ENCODE peak calls at places on chromosome 19, in four cellular contexts. R is left ventricle myocardium inferior, H is A549, T is AG04450. Z is an unnamed sample.

GRCh38 chr19:51402117-51402516 is 11.7 kb upstream of the C19orf84 start:
- DNase-seq in R (no peak), H (no peak), T (no peak), Z (no peak)

GRCh38 chr19:24101459-24102122 is 14.6 kb downstream of the ZNF254 start:
- DNase-seq in R (no peak), H (no peak), T (no peak), Z (no peak)

GRCh38 chr19:5170329-5170745 is 170.3 kb downstream of the PTPRS start:
- DNase-seq in R (no peak), H (peak; percentile 37), T (no peak), Z (peak; percentile 76)

GRCh38 chr19:48588670-48589399 is 17.7 kb upstream of the SPACA4 start:
- DNase-seq in R (peak; percentile 92), H (peak; percentile 93), T (peak; percentile 58), Z (peak; percentile 91)

GRCh38 chr19:14149509-14149994 is 13.2 kb upstream of the ASF1B start:
- DNase-seq in R (peak; percentile 85), H (no peak), T (no peak), Z (no peak)

GRCh38 chr19:5694952-5695648 is 5.0 kb downstream of the RPL36 start:
- DNase-seq in R (no peak), H (no peak), T (no peak), Z (peak; percentile 31)

GRCh38 chr19:15107056-15108010 is at the start of gene SYDE1:
- DNase-seq in R (peak; percentile 56), H (peak; percentile 33), T (no peak), Z (peak; percentile 81)

GRCh38 chr19:33064117-33064777 is 441 bp downstream of the RHPN2 start:
- DNase-seq in R (no peak), H (peak; percentile 68), T (no peak), Z (peak; percentile 75)

GRCh38 chr19:43408043-43408442 is 6.6 kb upstream of the TEX101 start:
- DNase-seq in R (no peak), H (no peak), T (no peak), Z (no peak)

GRCh38 chr19:42250666-42251531 is 4.0 kb downstream of the ERF start:
- DNase-seq in R (peak; percentile 46), H (no peak), T (no peak), Z (no peak)

GRCh38 chr19:14322889-14323463 is 58.3 kb upstream of the ADGRE5 start:
- DNase-seq in R (no peak), H (no peak), T (no peak), Z (no peak)

GRCh38 chr19:13024958-13025653 is 29.8 kb downstream of the NFIX start:
- DNase-seq in R (no peak), H (no peak), T (no peak), Z (peak; percentile 71)

GRCh38 chr19:43741075-43741840 is 13.5 kb downstream of the SMG9 start:
- DNase-seq in R (no peak), H (no peak), T (no peak), Z (no peak)

GRCh38 chr19:48064509-48064908 is 20.6 kb upstream of the CABP5 start:
- DNase-seq in R (no peak), H (no peak), T (no peak), Z (peak; percentile 29)

GRCh38 chr19:37506387-37507166 is at the start of gene ZNF793:
- DNase-seq in R (peak; percentile 85), H (peak; percentile 21), T (peak; percentile 10), Z (peak; percentile 87)

GRCh38 chr19:51480590-51480989 is 2.3 kb downstream of the CEACAM18 start:
- DNase-seq in R (no peak), H (no peak), T (no peak), Z (peak; percentile 38)

GRCh38 chr19:42431486-42431885 is 4.3 kb upstream of the LIPE start:
- DNase-seq in R (no peak), H (no peak), T (no peak), Z (no peak)

GRCh38 chr19:31256601-31256990 is 92.6 kb downstream of the TSHZ3 start:
- DNase-seq in R (no peak), H (no peak), T (no peak), Z (no peak)

GRCh38 chr19:53333071-53333465 is 481 bp upstream of the ZNF845 start:
- DNase-seq in R (peak; percentile 38), H (no peak), T (peak; percentile 4), Z (peak; percentile 84)

GRCh38 chr19:47514151-47514868 is 553 bp downstream of the NAPA start:
- DNase-seq in R (no peak), H (no peak), T (no peak), Z (no peak)

GRCh38 chr19:42426643-42427042 is 545 bp downstream of the LIPE start:
- DNase-seq in R (no peak), H (no peak), T (no peak), Z (no peak)

GRCh38 chr19:34667349-34668076 is 9.4 kb downstream of the SCGB2B2 start:
- DNase-seq in R (no peak), H (no peak), T (no peak), Z (peak; percentile 53)

GRCh38 chr19:7680606-7681335 is at the start of gene TRAPPC5:
- DNase-seq in R (peak; percentile 86), H (peak; percentile 75), T (peak; percentile 39), Z (peak; percentile 89)

GRCh38 chr19:12610540-12611360 is at the start of the genes ZNF490 and ZNF791:
- DNase-seq in R (peak; percentile 98), H (peak; percentile 96), T (peak; percentile 93), Z (peak; percentile 97)

GRCh38 chr19:4523306-4524110 is 5.2 kb upstream of the PLIN4 start:
- DNase-seq in R (peak; percentile 51), H (peak; percentile 57), T (no peak), Z (peak; percentile 69)

GRCh38 chr19:49355890-49356289 is 6.3 kb downstream of the TEAD2 start:
- DNase-seq in R (peak; percentile 36), H (no peak), T (no peak), Z (no peak)

GRCh38 chr19:41808663-41809566 is 12.5 kb downstream of the CEACAM3 start:
- DNase-seq in R (peak; percentile 31), H (no peak), T (no peak), Z (no peak)

GRCh38 chr19:31658993-31659896 is 310.0 kb upstream of the TSHZ3 start:
- DNase-seq in R (no peak), H (no peak), T (no peak), Z (no peak)

GRCh38 chr19:13082192-13083007 is 20.3 kb downstream of the LYL1 start:
- DNase-seq in R (no peak), H (peak; percentile 58), T (no peak), Z (peak; percentile 71)

DNA sequence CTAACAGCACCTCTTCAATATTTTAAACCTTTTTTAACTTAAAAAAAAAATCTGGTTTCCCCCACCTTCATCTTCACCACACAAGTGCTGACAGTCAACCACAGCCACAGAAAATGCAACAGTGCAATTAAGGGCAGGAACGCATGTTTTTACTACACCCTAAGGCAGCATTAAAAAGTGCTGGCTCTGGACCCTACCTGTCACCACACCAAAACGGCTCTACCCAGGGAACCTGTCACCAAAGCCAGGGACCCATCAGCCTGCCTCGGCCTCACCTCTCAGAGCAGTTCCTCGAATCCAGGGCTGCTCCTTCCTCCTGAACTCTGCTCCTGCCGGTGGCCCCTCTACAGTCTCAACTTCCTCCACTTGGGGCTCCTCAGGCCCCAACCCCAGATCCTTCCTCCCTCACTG is 22.5 kb upstream of the SLC35E1 start:
- DNase-seq in R (no peak), H (no peak), T (no peak), Z (no peak)
- H3K27ac ChIP-seq in R (no peak overlapping the region), H (no peak overlapping the region), T (no peak overlapping the region), Z (no peak overlapping the region)

GRCh38 chr19:11483176-11484111 is 2.6 kb upstream of the ELAVL3 start:
- DNase-seq in R (no peak), H (no peak), T (no peak), Z (peak; percentile 77)
- H3K27ac ChIP-seq in R (no peak overlapping the region), H (no peak overlapping the region), T (no peak overlapping the region), Z (no peak overlapping the region)

GRCh38 chr19:46392252-46392801 is 21.0 kb downstream of the CCDC8 start:
- DNase-seq in R (no peak), H (no peak), T (no peak), Z (no peak)
- H3K27ac ChIP-seq in R (no peak overlapping the region), H (no peak overlapping the region), T (peak overlapping the region; percentile 78), Z (no peak overlapping the region)

GRCh38 chr19:18058208-18059009 is 28.3 kb downstream of the IL12RB1 start:
- DNase-seq in R (peak; percentile 82), H (peak; percentile 68), T (no peak), Z (peak; percentile 89)
- H3K27ac ChIP-seq in R (peak overlapping the region; percentile 91), H (peak overlapping the region; percentile 90), T (peak overlapping the region; percentile 57), Z (no peak overlapping the region)

GRCh38 chr19:38869160-38869835 is 8.8 kb downstream of the RINL start:
- DNase-seq in R (no peak), H (no peak), T (no peak), Z (peak; percentile 46)
- H3K27ac ChIP-seq in R (peak overlapping the region; percentile 70), H (peak overlapping the region; percentile 80), T (peak overlapping the region; percentile 11), Z (no peak overlapping the region)

DNA sequence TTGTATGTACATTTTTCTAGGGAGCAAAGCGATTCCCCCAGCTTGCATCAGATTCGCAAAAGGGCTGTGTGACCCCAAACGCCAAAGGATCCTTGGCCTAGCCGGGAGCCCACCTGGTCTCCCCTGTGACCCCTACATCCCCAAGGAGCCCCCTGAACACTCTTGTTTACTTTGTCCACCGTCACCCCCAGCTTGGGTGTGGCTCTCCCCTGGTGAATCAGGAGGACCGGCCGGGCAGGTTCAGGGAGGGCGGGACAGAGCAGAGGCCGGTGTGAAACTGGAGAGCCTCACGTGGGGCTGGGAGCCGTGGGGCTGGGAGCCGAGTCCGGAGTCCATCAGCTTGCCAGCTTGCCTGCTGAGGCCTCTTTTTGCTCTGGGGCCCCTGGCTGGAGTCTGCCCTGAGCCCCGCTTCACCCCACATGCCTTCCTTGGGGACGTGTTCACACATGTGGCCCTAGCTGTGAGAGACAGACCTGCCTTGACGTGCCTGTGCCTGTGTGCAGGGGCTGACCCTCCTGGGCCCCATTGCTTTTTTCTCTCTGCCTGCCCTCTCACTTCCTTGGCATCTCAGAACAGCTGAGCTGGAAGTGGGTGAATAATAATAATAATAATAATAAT is 2.0 kb downstream of the ITPKC start:
- DNase-seq in R (peak; percentile 52), H (peak; percentile 68), T (no peak), Z (peak; percentile 57)
- H3K27ac ChIP-seq in R (peak overlapping the region; percentile 97), H (peak overlapping the region; percentile 88), T (peak overlapping the region; percentile 83), Z (no peak overlapping the region)

GRCh38 chr19:55676384-55676783 is 1.4 kb downstream of the EPN1 start:
- DNase-seq in R (no peak), H (no peak), T (no peak), Z (no peak)
- H3K27ac ChIP-seq in R (peak overlapping the region; percentile 97), H (no peak overlapping the region), T (no peak overlapping the region), Z (no peak overlapping the region)

GRCh38 chr19:1829958-1830357 is 17.9 kb upstream of the ATP8B3 start:
- DNase-seq in R (no peak), H (no peak), T (no peak), Z (no peak)
- H3K27ac ChIP-seq in R (no peak overlapping the region), H (no peak overlapping the region), T (no peak overlapping the region), Z (no peak overlapping the region)

GRCh38 chr19:18422530-18423191 is 3.5 kb downstream of the SSBP4 start:
- DNase-seq in R (no peak), H (no peak), T (no peak), Z (no peak)

GRCh38 chr19:18423258-18424020 is 4.2 kb downstream of the SSBP4 start:
- DNase-seq in R (no peak), H (no peak), T (no peak), Z (no peak)

GRCh38 chr19:18420931-18421330 is 1.7 kb downstream of the SSBP4 start:
- DNase-seq in R (no peak), H (no peak), T (no peak), Z (no peak)

GRCh38 chr19:18419699-18420460 is 682 bp downstream of the SSBP4 start:
- DNase-seq in R (no peak), H (no peak), T (no peak), Z (no peak)

GRCh38 chr19:18421371-18421959 is 2.3 kb downstream of the SSBP4 start:
- DNase-seq in R (no peak), H (no peak), T (no peak), Z (no peak)
- H3K27ac ChIP-seq in R (peak overlapping the region; percentile 99), H (peak overlapping the region; percentile 100), T (no peak overlapping the region), Z (no peak overlapping the region)

Z was measured in H9.